ENCODE peak calls at places on chromosome 1, in ten cellular contexts. M is breast epithelium, L is suprapubic skin, O is sigmoid colon, T is ascending aorta, Y is Peyer's patch, Q is cardiac muscle cell, Z is right cardiac atrium, I is endothelial cell of umbilical vein, A is prostate gland. K is an unnamed sample.

GRCh38 chr1:234774971-234775370 is 165.0 kb upstream of the IRF2BP2 start:
- DNase-seq in Q (no peak), M (peak; percentile 15), Z (no peak), Y (no peak), I (no peak), O (peak; percentile 67), L (peak; percentile 74), T (peak; percentile 56), A (no peak), K (no peak)

GRCh38 chr1:182185822-182186756 is 124.6 kb upstream of the ZNF648 start:
- DNase-seq in A (no peak), T (no peak), I (no peak), Q (no peak), O (no peak), M (no peak), L (no peak), Y (no peak), Z (no peak), K (no peak)

GRCh38 chr1:102902045-102902444 is 206.3 kb downstream of the COL11A1 start:
- DNase-seq in A (no peak), Q (no peak), O (no peak), M (no peak), I (no peak), L (no peak), T (no peak), Z (no peak), Y (no peak), K (no peak)

GRCh38 chr1:117232551-117232950 is 21.8 kb upstream of the VTCN1 start:
- DNase-seq in Y (no peak), O (no peak), L (no peak), M (peak; percentile 40), Q (peak; percentile 10), Z (no peak), A (no peak), I (no peak), T (no peak), K (no peak)

GRCh38 chr1:109883248-109883955 is 27.2 kb upstream of the CSF1 start:
- DNase-seq in Q (no peak), A (no peak), L (peak; percentile 80), T (peak; percentile 77), O (peak; percentile 84), M (no peak), Z (peak; percentile 91), Y (no peak), I (no peak), K (no peak)

GRCh38 chr1:205598841-205599666 is 32.8 kb downstream of the ELK4 start:
- DNase-seq in A (no peak), I (peak; percentile 100), Y (no peak), T (peak; percentile 89), L (no peak), Q (no peak), Z (peak; percentile 93), O (peak; percentile 88), M (no peak), K (peak; percentile 92)

GRCh38 chr1:216119600-216119999 is 303.6 kb downstream of the USH2A start:
- DNase-seq in Y (no peak), O (no peak), M (no peak), I (no peak), T (no peak), Q (peak; percentile 37), L (no peak), Z (no peak), A (no peak), K (peak; percentile 11)

GRCh38 chr1:20552728-20553571 is 577 bp downstream of the FAM43B start:
- DNase-seq in Y (no peak), L (peak; percentile 72), I (peak; percentile 28), Q (peak; percentile 67), Z (peak; percentile 60), M (no peak), A (no peak), O (no peak), T (no peak), K (no peak)

GRCh38 chr1:45037456-45037855 is 25.4 kb downstream of the UROD start:
- DNase-seq in Y (no peak), Q (no peak), A (no peak), T (no peak), Z (no peak), M (no peak), L (no peak), O (no peak), I (no peak), K (no peak)

GRCh38 chr1:58739851-58740466 is 40.1 kb upstream of the MYSM1 start:
- DNase-seq in M (no peak), Q (peak; percentile 85), I (peak; percentile 73), Z (no peak), O (no peak), T (no peak), A (peak; percentile 55), L (no peak), Y (no peak), K (no peak)

DNA sequence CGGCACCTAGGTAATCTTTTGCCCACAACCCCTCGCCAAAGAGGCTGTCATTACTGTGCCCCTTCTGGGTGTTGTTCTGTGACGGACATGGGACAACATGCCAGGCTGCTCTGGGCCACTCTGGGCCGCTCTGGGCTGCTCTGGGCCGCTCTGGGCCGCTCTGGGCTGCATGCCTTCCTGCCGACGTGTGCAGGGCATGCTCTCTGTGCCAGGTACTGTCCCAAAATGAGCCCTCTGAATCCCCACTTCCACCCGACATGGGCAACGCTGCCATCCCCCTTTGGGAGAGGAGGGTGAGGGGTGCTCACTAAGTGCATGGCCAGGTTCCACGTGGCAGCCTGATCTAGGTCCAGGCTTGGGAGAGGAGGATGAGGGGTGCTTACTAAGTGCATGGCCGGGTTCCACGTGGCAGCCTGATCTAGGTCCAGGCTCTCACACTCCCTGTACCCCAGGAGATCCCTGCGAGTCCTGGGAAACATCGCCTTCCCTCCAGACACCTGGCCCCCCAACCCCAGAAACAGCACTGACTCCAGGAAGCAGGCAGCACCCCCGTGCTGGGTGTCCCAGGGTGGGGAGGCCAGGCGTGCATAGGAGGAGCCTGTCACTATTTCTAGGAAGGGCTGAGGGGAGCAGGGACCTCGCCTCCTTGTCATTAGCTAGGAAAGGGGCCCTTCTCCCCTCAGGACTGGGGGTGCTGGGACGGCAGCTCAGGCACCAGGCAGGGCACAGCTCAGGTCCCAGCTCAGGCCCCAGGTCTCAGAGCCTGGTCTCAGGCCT is 16.5 kb downstream of the TTC34 start:
- DNase-seq in T (peak; percentile 39), A (no peak), M (peak; percentile 10), O (peak; percentile 40), Y (peak; percentile 21), Z (peak; percentile 7), I (no peak), Q (no peak), L (peak; percentile 74), K (no peak)
- H3K9me3 ChIP-seq in T (no peaks in the 10 kb centered on the region), A (no peaks in the 10 kb centered on the region), M (no peaks in the 10 kb centered on the region), O (peaks cover 2% of the 10 kb centered on the region), Y (no peaks in the 10 kb centered on the region), Z (no peaks in the 10 kb centered on the region), I (no peaks in the 10 kb centered on the region), Q (peaks cover 8% of the 10 kb centered on the region), L (peaks cover 22% of the 10 kb centered on the region), K (peaks cover 68% of the 10 kb centered on the region)

GRCh38 chr1:30883389-30884172 is 25.0 kb downstream of the SDC3 start:
- DNase-seq in L (no peak), T (no peak), Z (no peak), Q (no peak), O (no peak), I (no peak), A (no peak), Y (no peak), M (no peak), K (no peak)

GRCh38 chr1:30884723-30885122 is 23.8 kb downstream of the SDC3 start:
- DNase-seq in L (no peak), Z (no peak), O (no peak), M (no peak), A (no peak), I (no peak), Q (no peak), Y (no peak), T (no peak), K (no peak)

GRCh38 chr1:30880631-30881155 is 27.9 kb downstream of the SDC3 start:
- DNase-seq in A (no peak), I (no peak), L (no peak), O (no peak), Z (no peak), Y (no peak), T (no peak), M (no peak), Q (no peak), K (no peak)

GRCh38 chr1:30881266-30882181 is 27.0 kb downstream of the SDC3 start:
- DNase-seq in M (no peak), T (no peak), I (no peak), Y (peak; percentile 90), O (no peak), Q (no peak), L (no peak), A (no peak), Z (no peak), K (no peak)

GRCh38 chr1:30882678-30883388 is 25.7 kb downstream of the SDC3 start:
- DNase-seq in T (no peak), O (no peak), L (no peak), Q (no peak), I (no peak), M (no peak), A (no peak), Z (peak; percentile 62), Y (no peak), K (no peak)
- H3K4me3 ChIP-seq in T (no peak overlapping the region), O (no peak overlapping the region), L (no peak overlapping the region), Q (no peak overlapping the region), I (no peak overlapping the region), M (no peak overlapping the region), A (no peak overlapping the region), Z (no peak overlapping the region), Y (no peak overlapping the region), K (no peak overlapping the region)

DNA sequence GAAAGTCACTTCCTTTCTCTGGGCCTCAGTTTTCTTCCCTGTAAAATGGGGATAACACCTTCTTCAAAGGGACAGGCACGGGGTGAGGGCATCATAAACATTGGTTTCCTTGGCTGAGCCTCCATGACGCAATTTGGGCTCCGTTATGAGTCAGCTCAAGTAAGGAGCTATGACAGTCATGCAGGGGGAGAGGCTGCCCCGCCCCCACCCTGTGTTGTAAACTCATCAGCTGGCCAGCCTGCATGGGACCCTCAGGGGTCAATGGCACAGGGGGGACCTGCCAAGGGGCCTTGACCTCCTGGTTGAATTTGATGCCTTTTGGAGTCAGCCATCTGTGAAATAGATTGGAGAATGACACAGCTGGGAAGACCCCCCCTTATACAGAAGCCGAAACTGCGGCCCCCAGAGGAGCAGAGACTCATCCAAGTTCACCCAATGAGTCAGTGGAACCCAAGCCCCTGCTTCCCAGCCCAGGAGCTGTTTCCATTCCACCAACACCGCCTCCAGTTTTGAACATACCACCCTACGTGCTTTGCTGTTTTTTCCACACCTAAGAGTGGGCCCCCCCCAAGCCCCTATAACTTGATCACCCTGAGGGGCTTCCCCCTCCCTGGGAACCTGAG is 36.8 kb upstream of the RUNX3 start:
- DNase-seq in A (no peak), I (no peak), O (peak; percentile 51), M (no peak), T (no peak), Q (no peak), Y (peak; percentile 77), L (no peak), Z (no peak), K (peak; percentile 55)
- H3K27me3 ChIP-seq in A (no peaks in the 10 kb centered on the region), I (peaks cover 4% of the 10 kb centered on the region), O (peaks cover 34% of the 10 kb centered on the region), M (no peaks in the 10 kb centered on the region), T (no peaks in the 10 kb centered on the region), Q (no peaks in the 10 kb centered on the region), Y (no peaks in the 10 kb centered on the region), L (peaks cover 37% of the 10 kb centered on the region), Z (no peaks in the 10 kb centered on the region), K (peaks cover 10% of the 10 kb centered on the region)

DNA sequence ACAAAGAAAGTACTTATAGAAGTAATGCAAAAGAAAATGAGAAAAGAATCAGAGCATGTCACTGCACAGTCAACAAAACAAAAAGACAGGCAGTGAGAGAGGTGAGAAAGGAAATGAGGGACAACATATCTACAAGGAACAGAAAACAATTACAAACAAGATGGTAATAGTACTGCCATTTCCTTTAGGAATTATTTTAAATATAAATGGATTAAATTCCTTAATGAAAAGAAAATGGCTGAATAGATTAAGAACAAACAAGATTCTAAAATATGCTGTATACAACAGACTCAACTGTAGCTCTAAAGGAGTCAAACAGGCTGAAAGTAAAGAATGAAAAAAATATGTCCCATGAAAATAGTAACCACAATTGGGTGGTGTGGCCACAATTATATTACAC is 22.1 kb upstream of the ZNF124 start:
- DNase-seq in Y (no peak), A (no peak), L (no peak), O (no peak), M (no peak), T (no peak), Z (no peak), Q (no peak), I (no peak), K (no peak)
- H3K9me3 ChIP-seq in Y (peaks cover 10% of the 10 kb centered on the region), A (no peaks in the 10 kb centered on the region), L (peaks cover 30% of the 10 kb centered on the region), O (peaks cover 18% of the 10 kb centered on the region), M (peaks cover 33% of the 10 kb centered on the region), T (peaks cover 45% of the 10 kb centered on the region), Z (no peaks in the 10 kb centered on the region), Q (peaks cover 3% of the 10 kb centered on the region), I (peaks cover 5% of the 10 kb centered on the region), K (peaks cover 10% of the 10 kb centered on the region)